ENCODE peak calls at places on chromosome 4, in eight cellular contexts. X, M, W, I, C, P, S and Y are unnamed samples.

GRCh38 chr4:81421346-81422218 is 50.1 kb downstream of the RASGEF1B start:
- DNase-seq in X (peak), M (peak), W (no peak), I (no peak), C (peak), P (no peak), S (no peak), Y (no peak)

GRCh38 chr4:127470290-127470809 is 162.4 kb upstream of the INTU start:
- DNase-seq in X (no peak), M (no peak), W (no peak), I (no peak), C (no peak), P (no peak), S (no peak), Y (no peak)

GRCh38 chr4:148376151-148376550 is 66.1 kb downstream of the NR3C2 start:
- DNase-seq in X (no peak), M (peak), W (peak), I (no peak), C (peak), P (peak), S (no peak), Y (no peak)

GRCh38 chr4:1204828-1205591 is 32.6 kb upstream of the SPON2 start:
- DNase-seq in X (no peak), M (no peak), W (no peak), I (no peak), C (no peak), P (no peak), S (no peak), Y (no peak)

GRCh38 chr4:3342182-3342854 is 49.5 kb downstream of the RGS12 start:
- DNase-seq in X (no peak), M (peak), W (peak), I (no peak), C (no peak), P (peak), S (peak), Y (no peak)

GRCh38 chr4:53777244-53777984 is 186.1 kb upstream of the LNX1 start:
- DNase-seq in X (no peak), M (no peak), W (no peak), I (no peak), C (no peak), P (peak), S (peak), Y (no peak)

GRCh38 chr4:15234585-15235126 is 193.2 kb upstream of the C1QTNF7 start:
- DNase-seq in X (no peak), M (no peak), W (no peak), I (no peak), C (no peak), P (peak), S (peak), Y (no peak)

GRCh38 chr4:176187610-176188009 is 7.8 kb downstream of the SPATA4 start:
- DNase-seq in X (no peak), M (no peak), W (peak), I (no peak), C (no peak), P (no peak), S (no peak), Y (no peak)

GRCh38 chr4:107814758-107815552 is 9.8 kb upstream of the SGMS2 start:
- DNase-seq in X (no peak), M (no peak), W (no peak), I (no peak), C (no peak), P (no peak), S (no peak), Y (no peak)

GRCh38 chr4:88803600-88804096 is 106.0 kb upstream of the NAP1L5 start:
- DNase-seq in X (peak), M (no peak), W (peak), I (no peak), C (no peak), P (peak), S (peak), Y (no peak)

GRCh38 chr4:27934881-27935280 is 1074.2 kb downstream of the STIM2 start:
- DNase-seq in X (no peak), M (no peak), W (no peak), I (no peak), C (no peak), P (no peak), S (no peak), Y (no peak)

GRCh38 chr4:148926861-148927260 is 484.6 kb upstream of the NR3C2 start:
- DNase-seq in X (no peak), M (peak), W (no peak), I (no peak), C (peak), P (no peak), S (no peak), Y (no peak)

GRCh38 chr4:151530783-151531182 is 121.8 kb downstream of the FHIP1A start:
- DNase-seq in X (no peak), M (no peak), W (no peak), I (no peak), C (no peak), P (no peak), S (no peak), Y (no peak)

GRCh38 chr4:37244583-37245390 is at the start of gene NWD2:
- DNase-seq in X (peak), M (peak), W (peak), I (no peak), C (no peak), P (no peak), S (no peak), Y (no peak)

GRCh38 chr4:84870398-84871163 is 95.9 kb downstream of the WDFY3 start:
- DNase-seq in X (no peak), M (no peak), W (no peak), I (no peak), C (no peak), P (peak), S (no peak), Y (no peak)

GRCh38 chr4:56410247-56410646 is 23.0 kb upstream of the AASDH start:
- DNase-seq in X (no peak), M (peak), W (peak), I (no peak), C (peak), P (peak), S (peak), Y (peak)

GRCh38 chr4:105944535-105944934 is 49.3 kb downstream of the NPNT start:
- DNase-seq in X (no peak), M (no peak), W (no peak), I (no peak), C (no peak), P (peak), S (peak), Y (no peak)

GRCh38 chr4:67549123-67549522 is 3.8 kb upstream of the CENPC start:
- DNase-seq in X (peak), M (no peak), W (peak), I (no peak), C (peak), P (no peak), S (no peak), Y (peak)

GRCh38 chr4:74157116-74157742 is 689 bp upstream of the MTHFD2L start:
- DNase-seq in X (no peak), M (no peak), W (no peak), I (no peak), C (no peak), P (no peak), S (no peak), Y (no peak)

GRCh38 chr4:146641762-146642161 is 3.1 kb downstream of the POU4F2 start:
- DNase-seq in X (no peak), M (no peak), W (no peak), I (no peak), C (no peak), P (no peak), S (no peak), Y (no peak)

GRCh38 chr4:25446611-25447010 is 69.5 kb downstream of the ANAPC4 start:
- DNase-seq in X (no peak), M (no peak), W (no peak), I (no peak), C (no peak), P (no peak), S (no peak), Y (no peak)

GRCh38 chr4:188869581-188869980 is 730.3 kb downstream of the TRIML1 start:
- DNase-seq in X (no peak), M (no peak), W (no peak), I (no peak), C (no peak), P (no peak), S (no peak), Y (no peak)

GRCh38 chr4:52317981-52318380 is 266.9 kb downstream of the SPATA18 start:
- DNase-seq in X (no peak), M (no peak), W (no peak), I (no peak), C (no peak), P (no peak), S (no peak), Y (no peak)

GRCh38 chr4:13527192-13527982 is 16.9 kb downstream of the NKX3-2 start:
- DNase-seq in X (no peak), M (no peak), W (no peak), I (no peak), C (no peak), P (no peak), S (no peak), Y (no peak)

GRCh38 chr4:71229477-71230257 is 109.2 kb upstream of the SLC4A4 start:
- DNase-seq in X (peak), M (peak), W (no peak), I (no peak), C (no peak), P (no peak), S (peak), Y (peak)

GRCh38 chr4:177070533-177070932 is 239.1 kb upstream of the NEIL3 start:
- DNase-seq in X (no peak), M (no peak), W (no peak), I (no peak), C (no peak), P (no peak), S (no peak), Y (no peak)

GRCh38 chr4:94995684-94996394 is 238.1 kb downstream of the BMPR1B start:
- DNase-seq in X (no peak), M (peak), W (peak), I (no peak), C (no peak), P (no peak), S (no peak), Y (no peak)

GRCh38 chr4:99321241-99322191 is at the start of gene ADH1B:
- DNase-seq in X (no peak), M (no peak), W (no peak), I (no peak), C (no peak), P (no peak), S (no peak), Y (no peak)

GRCh38 chr4:6684656-6685055 is 9.0 kb upstream of the S100P start:
- DNase-seq in X (no peak), M (no peak), W (no peak), I (no peak), C (no peak), P (no peak), S (no peak), Y (no peak)

GRCh38 chr4:79241846-79242245 is 84.0 kb downstream of the NAA11 start:
- DNase-seq in X (no peak), M (no peak), W (no peak), I (no peak), C (no peak), P (no peak), S (peak), Y (no peak)

GRCh38 chr4:13888112-13888511 is 260.6 kb upstream of the BOD1L1 start:
- DNase-seq in X (no peak), M (no peak), W (no peak), I (no peak), C (no peak), P (peak), S (peak), Y (no peak)

GRCh38 chr4:151627491-151627890 is 133.3 kb downstream of the GATB start:
- DNase-seq in X (no peak), M (no peak), W (no peak), I (no peak), C (no peak), P (no peak), S (no peak), Y (no peak)

GRCh38 chr4:1243451-1244080 is 5.4 kb downstream of the CTBP1 start:
- DNase-seq in X (no peak), M (no peak), W (no peak), I (no peak), C (no peak), P (no peak), S (no peak), Y (no peak)

GRCh38 chr4:152090543-152090942 is 329.7 kb upstream of the GATB start:
- DNase-seq in X (no peak), M (no peak), W (peak), I (no peak), C (no peak), P (peak), S (peak), Y (no peak)